ENCODE peak calls at places on chromosome 14, in four cellular contexts. G, W, U and E are unnamed samples.

GRCh38 chr14:75274899-75275569 is 3.6 kb upstream of the FOS start:
- DNase-seq in G (no peak), W (no peak), U (no peak), E (no peak)

GRCh38 chr14:57480044-57480443 is 13.6 kb downstream of the CCDC198 start:
- DNase-seq in G (no peak), W (no peak), U (no peak), E (no peak)

GRCh38 chr14:92863281-92863680 is 59.7 kb upstream of the CHGA start:
- DNase-seq in G (no peak), W (no peak), U (no peak), E (no peak)

GRCh38 chr14:33675415-33676130 is 275.3 kb downstream of the EGLN3 start:
- DNase-seq in G (no peak), W (no peak), U (no peak), E (no peak)

GRCh38 chr14:54211562-54212308 is 185.1 kb upstream of the CDKN3 start:
- DNase-seq in G (no peak), W (no peak), U (no peak), E (no peak)

GRCh38 chr14:53509227-53509822 is 356.2 kb upstream of the DDHD1 start:
- DNase-seq in G (no peak), W (peak), U (peak), E (no peak)

GRCh38 chr14:106507354-106507753 is 981.0 kb downstream of the TMEM121 start:
- DNase-seq in G (no peak), W (no peak), U (no peak), E (no peak)

GRCh38 chr14:61147898-61148549 is 133.1 kb downstream of the TMEM30B start:
- DNase-seq in G (no peak), W (no peak), U (peak), E (no peak)

GRCh38 chr14:93375673-93376156 is 28.7 kb downstream of the COX8C start:
- DNase-seq in G (no peak), W (no peak), U (no peak), E (no peak)

GRCh38 chr14:55699131-55700057 is 119.4 kb downstream of the KTN1 start:
- DNase-seq in G (peak), W (no peak), U (no peak), E (no peak)

GRCh38 chr14:35046751-35047536 is 872 bp downstream of the FAM177A1 start:
- DNase-seq in G (peak), W (peak), U (no peak), E (no peak)

GRCh38 chr14:48805315-48805714 is 780.9 kb downstream of the RPS29 start:
- DNase-seq in G (no peak), W (no peak), U (no peak), E (no peak)

GRCh38 chr14:89417469-89418225 is 614 bp upstream of the FOXN3 start:
- DNase-seq in G (peak), W (peak), U (no peak), E (no peak)

GRCh38 chr14:61653507-61653906 is 41.8 kb upstream of the HIF1A start:
- DNase-seq in G (no peak), W (no peak), U (peak), E (no peak)

GRCh38 chr14:51538973-51539372 is 112.7 kb upstream of the FRMD6 start:
- DNase-seq in G (no peak), W (no peak), U (no peak), E (no peak)
- H3K4me3 ChIP-seq in G (no peak), W (no peak), U (no peak), E (no peak)

DNA sequence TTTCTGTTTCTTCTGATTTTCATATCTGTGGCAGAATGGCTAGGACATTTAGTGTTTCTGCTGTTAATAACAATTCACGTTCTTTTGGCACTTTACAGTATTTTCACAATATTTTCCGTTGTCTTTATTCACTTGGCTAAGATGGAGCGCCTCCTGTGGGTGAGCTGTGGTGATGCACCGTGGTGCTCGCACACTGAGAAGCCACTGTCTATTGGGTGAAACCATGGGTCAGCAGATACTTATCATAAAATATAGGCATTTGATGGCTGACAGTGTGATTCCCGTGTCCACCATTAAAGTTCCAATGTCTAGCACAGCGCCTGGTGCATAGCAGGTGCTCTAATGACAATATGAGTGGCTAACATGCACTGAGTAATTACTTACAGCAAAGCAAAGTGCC is 141.8 kb downstream of the VRK1 start:
- DNase-seq in G (no peak), W (no peak), U (no peak), E (no peak)
- TF ChIP-seq CTCF in G (no peak), W (peak), U (no peak), E (peak)

DNA sequence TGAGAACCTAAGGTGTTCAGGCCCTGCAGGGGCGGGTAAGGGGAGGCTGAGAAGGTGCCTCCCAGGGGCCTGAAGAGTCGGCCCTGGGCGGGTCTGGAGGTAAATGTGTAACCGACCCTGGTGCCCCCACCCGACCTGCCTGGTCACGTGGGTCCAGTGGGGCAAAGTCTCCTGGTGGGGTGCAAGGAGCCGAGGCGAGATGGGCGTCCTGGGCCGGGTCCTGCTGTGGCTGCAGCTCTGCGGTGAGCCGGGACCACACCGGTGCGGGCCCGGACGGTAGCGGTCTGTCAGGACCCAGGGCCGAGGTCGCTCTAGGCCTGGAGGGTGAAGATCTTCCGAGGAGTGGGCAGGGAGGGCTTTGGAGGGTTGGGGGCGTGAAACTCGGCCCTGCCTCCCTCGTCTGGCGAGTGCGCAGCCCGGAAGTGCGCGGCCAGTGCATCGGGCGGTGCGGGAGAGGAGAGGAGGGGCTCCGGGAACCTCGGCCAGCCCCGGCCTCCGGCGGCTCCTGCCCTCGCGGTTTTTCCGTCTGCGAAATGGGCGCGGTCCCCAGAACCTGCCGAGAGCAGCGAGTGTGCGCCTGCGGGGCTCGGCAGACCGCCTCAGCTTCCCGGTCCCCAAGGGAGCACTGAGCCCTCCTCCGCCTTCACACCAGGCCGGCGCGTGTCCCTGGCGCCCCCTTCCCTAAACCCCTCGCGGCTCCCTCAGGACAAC is at the start of gene AMN:
- DNase-seq in G (peak), W (no peak), U (no peak), E (no peak)
- H3K4me3 ChIP-seq in G (peak), W (no peak), U (peak), E (no peak)

GRCh38 chr14:21054123-21054767 is 3.4 kb upstream of the RNASE8 start:
- DNase-seq in G (no peak), W (no peak), U (no peak), E (no peak)
- TF ChIP-seq CTCF in G (no peak), W (no peak), U (no peak), E (no peak)

GRCh38 chr14:72946491-72946890 is 20.2 kb downstream of the DCAF4 start:
- DNase-seq in G (no peak), W (no peak), U (no peak), E (no peak)

GRCh38 chr14:72947366-72948160 is 21.3 kb downstream of the DCAF4 start:
- DNase-seq in G (no peak), W (no peak), U (no peak), E (no peak)

GRCh38 chr14:72948481-72949138 is 22.3 kb downstream of the DCAF4 start:
- DNase-seq in G (peak), W (peak), U (peak), E (no peak)

GRCh38 chr14:72957213-72957612 is 30.9 kb downstream of the DCAF4 start:
- DNase-seq in G (no peak), W (no peak), U (no peak), E (no peak)

DNA sequence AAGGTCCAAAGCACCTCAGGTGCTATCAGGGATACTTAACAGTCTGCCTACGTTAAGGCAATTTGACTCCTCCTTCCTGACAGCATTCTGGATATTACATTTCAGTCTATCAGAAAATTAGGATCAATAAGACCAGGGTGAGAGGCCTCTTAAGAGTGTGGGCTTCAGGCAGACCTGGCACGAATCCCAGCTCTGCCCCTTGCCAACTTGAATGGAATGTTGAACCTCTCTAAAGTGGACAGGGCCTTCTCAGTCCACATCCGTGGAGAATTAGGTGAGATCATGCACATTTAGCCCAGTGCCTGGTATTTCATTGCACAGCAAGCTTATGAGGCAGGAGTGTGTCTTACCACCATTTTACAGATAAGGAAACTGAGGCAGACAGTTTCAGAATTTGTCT is 25.9 kb downstream of the DCAF4 start:
- DNase-seq in G (no peak), W (no peak), U (no peak), E (no peak)
- H3K4me3 ChIP-seq in G (no peak), W (no peak), U (no peak), E (no peak)

GRCh38 chr14:103905861-103906456 is 22.3 kb upstream of the TDRD9 start:
- DNase-seq in G (no peak), W (peak), U (no peak), E (no peak)
- TF ChIP-seq CTCF in G (no peak), W (no peak), U (peak), E (no peak)

GRCh38 chr14:102786758-102787157 is 9.5 kb downstream of the TRAF3 start:
- DNase-seq in G (no peak), W (no peak), U (no peak), E (no peak)
- H3K4me3 ChIP-seq in G (no peak), W (no peak), U (no peak), E (no peak)

GRCh38 chr14:32469388-32470160 is 140.5 kb downstream of the AKAP6 start:
- DNase-seq in G (peak), W (no peak), U (no peak), E (peak)
- TF ChIP-seq CTCF in G (peak), W (peak), U (peak), E (peak)